ENCODE peak calls at places on chromosomes 11 and 22, in four cellular contexts. U is SK-N-SH, I is esophagus muscularis mucosa, O is dorsolateral prefrontal cortex. P is an unnamed sample.

GRCh38 chr22:25062378-25063095 is 110.0 kb downstream of the KIAA1671 start:
- DNase-seq in U (peak; percentile 54), I (no peak), O (no peak), P (no peak)

GRCh38 chr22:35914665-35915476 is 113.8 kb downstream of the RBFOX2 start:
- DNase-seq in U (peak; percentile 62), I (no peak), O (peak; percentile 72), P (no peak)

GRCh38 chr11:96259053-96259837 is 83.8 kb downstream of the MAML2 start:
- DNase-seq in U (no peak), I (no peak), O (no peak), P (no peak)

GRCh38 chr22:49849161-49850020 is 4.3 kb upstream of the ZBED4 start:
- DNase-seq in U (peak; percentile 54), I (no peak), O (no peak), P (no peak)

GRCh38 chr11:106986261-106986660 is 32.0 kb downstream of the GUCY1A2 start:
- DNase-seq in U (no peak), I (no peak), O (no peak), P (no peak)

GRCh38 chr11:20249313-20249873 is 89.1 kb upstream of the DBX1 start:
- DNase-seq in U (no peak), I (no peak), O (no peak), P (no peak)

GRCh38 chr22:27998511-27999410 is 79.7 kb upstream of the PITPNB start:
- DNase-seq in U (no peak), I (no peak), O (no peak), P (no peak)

GRCh38 chr11:76839326-76839725 is 21.4 kb upstream of the ACER3 start:
- DNase-seq in U (no peak), I (no peak), O (no peak), P (no peak)

GRCh38 chr11:1050581-1051355 is 14.2 kb upstream of the MUC6 start:
- DNase-seq in U (peak; percentile 95), I (no peak), O (peak; percentile 48), P (peak; percentile 73)

GRCh38 chr11:20966489-20966888 is 297.1 kb downstream of the NELL1 start:
- DNase-seq in U (no peak), I (no peak), O (no peak), P (no peak)

GRCh38 chr22:46087336-46087690 is 63.0 kb upstream of the PPARA start:
- DNase-seq in U (no peak), I (no peak), O (no peak), P (no peak)

GRCh38 chr22:46087816-46088277 is 62.5 kb upstream of the PPARA start:
- DNase-seq in U (peak; percentile 94), I (peak; percentile 98), O (peak; percentile 99), P (no peak)

GRCh38 chr22:46089426-46090041 is 60.8 kb upstream of the PPARA start:
- DNase-seq in U (no peak), I (no peak), O (no peak), P (no peak)

GRCh38 chr22:46090051-46090591 is 60.2 kb upstream of the PPARA start:
- DNase-seq in U (no peak), I (no peak), O (no peak), P (no peak)

DNA sequence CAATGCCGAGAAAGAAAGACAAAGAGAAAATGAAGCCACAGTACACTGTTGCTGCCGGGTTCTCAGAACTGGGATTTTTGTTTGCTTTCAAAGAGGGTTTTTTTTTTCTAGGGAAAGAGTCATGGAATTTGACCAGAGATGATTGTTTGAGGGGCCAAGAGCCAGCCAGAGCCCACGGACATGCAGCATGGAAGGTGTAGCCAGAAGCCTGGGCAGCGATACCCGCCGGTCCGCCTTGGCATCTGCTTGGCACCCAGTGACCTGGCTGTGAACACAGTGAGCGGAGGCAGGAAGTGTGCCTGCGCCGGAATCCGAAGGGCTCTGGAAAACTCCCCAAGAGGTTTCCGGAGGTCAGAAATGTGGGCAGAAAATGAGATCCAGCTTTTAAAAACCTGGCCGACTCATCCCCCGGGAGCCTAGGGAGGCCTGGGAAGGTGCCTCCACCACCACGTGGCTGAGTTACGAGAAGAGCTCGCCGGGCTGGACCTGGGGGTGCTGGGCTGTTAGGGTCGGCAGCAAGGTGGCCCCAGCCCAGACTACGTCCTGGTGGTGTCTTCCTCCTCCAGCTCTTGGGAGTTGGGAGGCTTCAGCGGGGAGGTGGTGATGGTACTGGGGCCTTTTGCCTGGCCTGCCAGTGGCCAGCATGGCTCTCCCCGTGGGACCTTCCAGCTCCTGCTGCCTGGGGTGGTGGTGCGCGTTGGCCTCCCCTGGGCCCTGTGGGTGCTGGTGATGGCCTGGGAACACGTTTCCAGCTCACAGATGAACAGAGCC is 61.6 kb upstream of the PPARA start:
- DNase-seq in U (no peak), I (no peak), O (no peak), P (no peak)
- H3K27ac ChIP-seq in U (peak overlapping the region; percentile 96), I (peak overlapping the region; percentile 98), O (peak overlapping the region; percentile 97), P (no peak overlapping the region)

GRCh38 chr11:103826856-103827255 is 209.6 kb upstream of the DDI1 start:
- DNase-seq in U (no peak), I (no peak), O (no peak), P (no peak)

GRCh38 chr11:103829596-103829995 is 206.8 kb upstream of the DDI1 start:
- DNase-seq in U (no peak), I (no peak), O (no peak), P (no peak)

GRCh38 chr11:103830205-103830604 is 206.2 kb upstream of the DDI1 start:
- DNase-seq in U (no peak), I (no peak), O (no peak), P (no peak)

GRCh38 chr11:103832762-103833161 is 203.7 kb upstream of the DDI1 start:
- DNase-seq in U (no peak), I (no peak), O (no peak), P (no peak)
- TF ChIP-seq CTCF in U (no peak), I (no peak), O (no peak), P (no peak)

DNA sequence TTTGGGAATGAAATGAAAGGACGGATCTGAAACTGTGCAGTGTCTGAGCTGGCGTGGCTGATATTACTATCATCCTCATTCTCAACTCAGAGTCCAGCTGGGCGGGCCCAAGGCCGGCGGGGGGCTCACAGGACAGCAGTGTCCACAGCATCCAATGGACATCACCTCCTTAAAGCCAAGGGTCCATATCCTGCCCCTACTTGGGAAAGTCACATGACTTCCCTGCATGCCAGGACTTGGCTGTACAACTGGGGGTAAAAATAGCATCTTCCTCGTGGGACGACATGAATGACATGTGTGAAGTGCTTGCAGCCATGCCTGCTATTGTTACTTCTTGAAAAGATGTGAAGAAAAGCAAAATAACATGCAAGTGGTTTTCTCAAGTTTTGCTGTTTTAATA is 82.3 kb downstream of the TRMU start:
- DNase-seq in U (no peak), I (no peak), O (no peak), P (no peak)
- H3K27ac ChIP-seq in U (no peak overlapping the region), I (no peak overlapping the region), O (no peak overlapping the region), P (no peak overlapping the region)

GRCh38 chr22:26170795-26171194 is 1.5 kb downstream of the SEZ6L start:
- DNase-seq in U (peak; percentile 62), I (no peak), O (no peak), P (no peak)

GRCh38 chr22:26170112-26170492 is 840 bp downstream of the SEZ6L start:
- DNase-seq in U (no peak), I (no peak), O (no peak), P (no peak)

GRCh38 chr22:26169312-26170111 is at the start of gene SEZ6L:
- DNase-seq in U (peak; percentile 90), I (no peak), O (no peak), P (peak; percentile 39)

GRCh38 chr22:26172389-26172990 is 3.2 kb downstream of the SEZ6L start:
- DNase-seq in U (peak; percentile 61), I (no peak), O (peak; percentile 48), P (peak; percentile 18)

DNA sequence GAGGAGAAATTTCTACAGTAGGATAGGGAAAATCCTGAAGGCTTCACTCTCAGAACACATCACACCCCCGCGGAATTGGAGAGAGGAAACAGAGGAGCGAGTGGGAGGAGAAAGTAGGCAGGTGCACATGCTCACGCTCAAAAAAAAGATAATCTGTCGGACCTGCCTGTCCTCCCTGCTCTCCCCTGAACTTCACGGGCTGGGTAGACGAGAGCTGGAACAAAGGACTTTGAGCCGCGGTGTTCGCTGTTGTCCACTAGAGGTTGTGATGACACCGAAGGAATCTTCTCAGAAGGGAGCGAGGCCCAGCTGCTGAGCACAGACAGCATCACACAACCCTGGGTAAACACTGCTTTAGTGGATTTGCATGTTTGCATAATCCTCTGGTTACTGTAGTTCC is 5.0 kb downstream of the SEZ6L start:
- DNase-seq in U (peak; percentile 42), I (no peak), O (peak; percentile 57), P (no peak)
- TF ChIP-seq CTCF in U (no peak), I (no peak), O (peak; percentile 45), P (no peak)

P was measured in HL-60.